ENCODE peak calls at places on chromosomes 12 and 14, in nine cellular contexts. One of them, this sample, is unnamed.
A peak's percentile ranks its signal among the peaks of the same experiment; 100 is the strongest.

GRCh38 chr14:101499080-101499479 is 62.2 kb upstream of the DIO3 start:
- DNase-seq in sigmoid colon: peak; percentile 48
- DNase-seq in A549: no peak
- DNase-seq in ovary: peak; percentile 74
- DNase-seq in transverse colon: no peak
- DNase-seq in stomach: peak; percentile 9
- DNase-seq in K562: no peak
- DNase-seq in HepG2: no peak
- DNase-seq in GM12878: no peak
- DNase-seq in this sample: no peak

GRCh38 chr12:65813983-65814382 is 10.3 kb upstream of the HMGA2 start:
- DNase-seq in sigmoid colon: no peak
- DNase-seq in A549: no peak
- DNase-seq in ovary: no peak
- DNase-seq in transverse colon: no peak
- DNase-seq in stomach: no peak
- DNase-seq in K562: no peak
- DNase-seq in HepG2: no peak
- DNase-seq in GM12878: no peak
- DNase-seq in this sample: no peak

GRCh38 chr14:56378474-56378873 is 201.1 kb upstream of the TMEM260 start:
- DNase-seq in sigmoid colon: no peak
- DNase-seq in A549: no peak
- DNase-seq in ovary: no peak
- DNase-seq in transverse colon: no peak
- DNase-seq in stomach: no peak
- DNase-seq in K562: no peak
- DNase-seq in HepG2: no peak
- DNase-seq in GM12878: no peak
- DNase-seq in this sample: no peak

GRCh38 chr12:4106617-4107016 is 166.9 kb upstream of the CCND2 start:
- DNase-seq in sigmoid colon: no peak
- DNase-seq in A549: no peak
- DNase-seq in ovary: no peak
- DNase-seq in transverse colon: no peak
- DNase-seq in stomach: no peak
- DNase-seq in K562: no peak
- DNase-seq in HepG2: no peak
- DNase-seq in GM12878: no peak
- DNase-seq in this sample: no peak

GRCh38 chr12:114769634-114770033 is 85.7 kb upstream of the TBX3 start:
- DNase-seq in sigmoid colon: no peak
- DNase-seq in A549: no peak
- DNase-seq in ovary: no peak
- DNase-seq in transverse colon: no peak
- DNase-seq in stomach: no peak
- DNase-seq in K562: no peak
- DNase-seq in HepG2: peak; percentile 34
- DNase-seq in GM12878: no peak
- DNase-seq in this sample: no peak

GRCh38 chr12:21483531-21483930 is 17.9 kb downstream of the RECQL start:
- DNase-seq in sigmoid colon: no peak
- DNase-seq in A549: no peak
- DNase-seq in ovary: no peak
- DNase-seq in transverse colon: no peak
- DNase-seq in stomach: no peak
- DNase-seq in K562: no peak
- DNase-seq in HepG2: no peak
- DNase-seq in GM12878: no peak
- DNase-seq in this sample: no peak

GRCh38 chr14:65936342-65936741 is 523.8 kb downstream of the FUT8 start:
- DNase-seq in sigmoid colon: no peak
- DNase-seq in A549: no peak
- DNase-seq in ovary: no peak
- DNase-seq in transverse colon: no peak
- DNase-seq in stomach: no peak
- DNase-seq in K562: no peak
- DNase-seq in HepG2: no peak
- DNase-seq in GM12878: no peak
- DNase-seq in this sample: no peak

GRCh38 chr12:60148109-60148508 is 552.3 kb downstream of the SLC16A7 start:
- DNase-seq in sigmoid colon: no peak
- DNase-seq in A549: no peak
- DNase-seq in ovary: no peak
- DNase-seq in transverse colon: no peak
- DNase-seq in stomach: no peak
- DNase-seq in K562: no peak
- DNase-seq in HepG2: no peak
- DNase-seq in GM12878: no peak
- DNase-seq in this sample: no peak

GRCh38 chr12:77940011-77940423 is 109.3 kb downstream of the NAV3 start:
- DNase-seq in sigmoid colon: no peak
- DNase-seq in A549: peak; percentile 29
- DNase-seq in ovary: no peak
- DNase-seq in transverse colon: no peak
- DNase-seq in stomach: no peak
- DNase-seq in K562: no peak
- DNase-seq in HepG2: no peak
- DNase-seq in GM12878: no peak
- DNase-seq in this sample: no peak

GRCh38 chr14:101535808-101536207 is 25.5 kb upstream of the DIO3 start:
- DNase-seq in sigmoid colon: no peak
- DNase-seq in A549: no peak
- DNase-seq in ovary: no peak
- DNase-seq in transverse colon: no peak
- DNase-seq in stomach: no peak
- DNase-seq in K562: no peak
- DNase-seq in HepG2: no peak
- DNase-seq in GM12878: no peak
- DNase-seq in this sample: no peak

GRCh38 chr12:111072299-111072698 is 151.9 kb upstream of the MYL2 start:
- DNase-seq in sigmoid colon: no peak
- DNase-seq in A549: no peak
- DNase-seq in ovary: no peak
- DNase-seq in transverse colon: no peak
- DNase-seq in stomach: no peak
- DNase-seq in K562: no peak
- DNase-seq in HepG2: no peak
- DNase-seq in GM12878: no peak
- DNase-seq in this sample: no peak
- H3K4me3 ChIP-seq in sigmoid colon: no peak overlapping the region
- H3K4me3 ChIP-seq in A549: no peak overlapping the region
- H3K4me3 ChIP-seq in ovary: no peak overlapping the region
- H3K4me3 ChIP-seq in transverse colon: no peak overlapping the region
- H3K4me3 ChIP-seq in stomach: no peak overlapping the region
- H3K4me3 ChIP-seq in K562: no peak overlapping the region
- H3K4me3 ChIP-seq in HepG2: no peak overlapping the region
- H3K4me3 ChIP-seq in GM12878: no peak overlapping the region
- H3K4me3 ChIP-seq in this sample: no peak overlapping the region

GRCh38 chr12:14567311-14568195 is at the start of gene PLBD1:
- DNase-seq in sigmoid colon: peak; percentile 85
- DNase-seq in A549: peak; percentile 37
- DNase-seq in ovary: peak; percentile 63
- DNase-seq in transverse colon: peak; percentile 71
- DNase-seq in stomach: peak; percentile 77
- DNase-seq in K562: peak; percentile 51
- DNase-seq in HepG2: no peak
- DNase-seq in GM12878: no peak
- DNase-seq in this sample: no peak

GRCh38 chr12:14563051-14563450 is 4.6 kb downstream of the PLBD1 start:
- DNase-seq in sigmoid colon: no peak
- DNase-seq in A549: no peak
- DNase-seq in ovary: no peak
- DNase-seq in transverse colon: no peak
- DNase-seq in stomach: peak; percentile 46
- DNase-seq in K562: no peak
- DNase-seq in HepG2: no peak
- DNase-seq in GM12878: no peak
- DNase-seq in this sample: peak; percentile 89

GRCh38 chr12:14560904-14561574 is 6.6 kb downstream of the PLBD1 start:
- DNase-seq in sigmoid colon: no peak
- DNase-seq in A549: no peak
- DNase-seq in ovary: no peak
- DNase-seq in transverse colon: no peak
- DNase-seq in stomach: no peak
- DNase-seq in K562: no peak
- DNase-seq in HepG2: no peak
- DNase-seq in GM12878: no peak
- DNase-seq in this sample: peak; percentile 39

GRCh38 chr12:14561677-14562076 is 6.0 kb downstream of the PLBD1 start:
- DNase-seq in sigmoid colon: no peak
- DNase-seq in A549: no peak
- DNase-seq in ovary: no peak
- DNase-seq in transverse colon: no peak
- DNase-seq in stomach: no peak
- DNase-seq in K562: no peak
- DNase-seq in HepG2: no peak
- DNase-seq in GM12878: no peak
- DNase-seq in this sample: peak; percentile 53

DNA sequence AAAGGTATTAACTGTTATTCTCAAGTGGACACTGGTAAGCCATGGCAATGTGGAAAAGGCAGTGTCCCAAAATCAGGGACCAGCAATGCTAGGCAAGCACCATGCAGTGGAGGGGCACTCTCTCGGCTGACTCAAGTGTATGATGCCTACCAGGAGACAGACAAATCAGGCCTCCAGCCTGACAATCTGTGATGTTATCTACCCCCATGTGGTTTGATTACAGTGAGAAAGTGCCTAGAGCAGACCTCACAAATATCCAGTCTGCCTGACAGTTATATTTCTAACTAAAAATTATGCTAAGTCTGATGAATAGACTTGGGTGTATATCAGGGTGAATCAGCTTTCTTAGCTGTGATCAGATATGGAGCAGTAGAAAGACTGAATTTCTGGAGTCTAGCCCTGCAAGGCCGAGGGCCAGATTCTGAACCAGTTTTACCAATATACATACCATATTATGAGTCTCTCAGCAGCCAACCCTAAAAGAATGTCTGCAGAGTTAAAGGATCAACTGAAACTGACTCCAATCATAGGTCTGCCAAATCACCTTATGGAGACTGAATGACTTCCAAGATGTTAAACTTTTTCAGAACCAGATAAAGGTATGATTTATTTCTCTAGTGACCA is 3.2 kb downstream of the PLBD1 start:
- DNase-seq in sigmoid colon: no peak
- DNase-seq in A549: no peak
- DNase-seq in ovary: no peak
- DNase-seq in transverse colon: no peak
- DNase-seq in stomach: no peak
- DNase-seq in K562: no peak
- DNase-seq in HepG2: no peak
- DNase-seq in GM12878: no peak
- DNase-seq in this sample: peak; percentile 34
- TF ChIP-seq EP300 in sigmoid colon: no peak
- TF ChIP-seq EP300 in A549: no peak
- TF ChIP-seq EP300 in ovary: no peak
- TF ChIP-seq EP300 in transverse colon: no peak
- TF ChIP-seq EP300 in stomach: no peak
- TF ChIP-seq EP300 in K562: no peak
- TF ChIP-seq EP300 in HepG2: no peak
- TF ChIP-seq EP300 in GM12878: no peak
- TF ChIP-seq EP300 in this sample: no peak

GRCh38 chr14:33524244-33524643 is 426.6 kb downstream of the EGLN3 start:
- DNase-seq in sigmoid colon: no peak
- DNase-seq in A549: no peak
- DNase-seq in ovary: no peak
- DNase-seq in transverse colon: no peak
- DNase-seq in stomach: no peak
- DNase-seq in K562: no peak
- DNase-seq in HepG2: no peak
- DNase-seq in GM12878: no peak
- DNase-seq in this sample: no peak

GRCh38 chr14:33529773-33530172 is 421.1 kb downstream of the EGLN3 start:
- DNase-seq in sigmoid colon: no peak
- DNase-seq in A549: no peak
- DNase-seq in ovary: no peak
- DNase-seq in transverse colon: no peak
- DNase-seq in stomach: no peak
- DNase-seq in K562: no peak
- DNase-seq in HepG2: no peak
- DNase-seq in GM12878: no peak
- DNase-seq in this sample: no peak

GRCh38 chr14:33528655-33529054 is 422.2 kb downstream of the EGLN3 start:
- DNase-seq in sigmoid colon: no peak
- DNase-seq in A549: no peak
- DNase-seq in ovary: no peak
- DNase-seq in transverse colon: no peak
- DNase-seq in stomach: no peak
- DNase-seq in K562: no peak
- DNase-seq in HepG2: no peak
- DNase-seq in GM12878: no peak
- DNase-seq in this sample: no peak

GRCh38 chr14:33527023-33527634 is 423.7 kb downstream of the EGLN3 start:
- DNase-seq in sigmoid colon: no peak
- DNase-seq in A549: no peak
- DNase-seq in ovary: no peak
- DNase-seq in transverse colon: no peak
- DNase-seq in stomach: no peak
- DNase-seq in K562: no peak
- DNase-seq in HepG2: no peak
- DNase-seq in GM12878: no peak
- DNase-seq in this sample: no peak

DNA sequence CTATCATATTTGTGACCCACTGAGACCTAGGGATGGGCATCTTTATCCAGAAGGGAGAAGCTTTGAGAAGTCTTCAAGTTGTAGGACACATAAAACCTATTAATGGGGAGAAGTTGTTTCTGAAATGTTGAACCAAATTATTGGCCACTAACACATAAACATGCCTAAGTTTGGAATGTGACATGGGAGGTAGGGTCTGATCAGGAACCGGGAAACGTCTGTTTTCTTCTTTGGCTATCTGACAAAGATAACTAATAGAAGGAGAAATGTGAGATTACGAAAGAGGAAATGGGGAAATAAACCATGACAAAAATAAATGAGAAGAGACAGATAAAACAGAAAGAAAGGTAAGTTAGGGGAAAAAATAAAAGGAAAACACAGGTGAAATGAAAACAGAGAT is 425.2 kb downstream of the EGLN3 start:
- DNase-seq in sigmoid colon: no peak
- DNase-seq in A549: no peak
- DNase-seq in ovary: no peak
- DNase-seq in transverse colon: no peak
- DNase-seq in stomach: no peak
- DNase-seq in K562: no peak
- DNase-seq in HepG2: no peak
- DNase-seq in GM12878: no peak
- DNase-seq in this sample: no peak
- H3K4me3 ChIP-seq in sigmoid colon: no peak overlapping the region
- H3K4me3 ChIP-seq in A549: no peak overlapping the region
- H3K4me3 ChIP-seq in ovary: no peak overlapping the region
- H3K4me3 ChIP-seq in transverse colon: no peak overlapping the region
- H3K4me3 ChIP-seq in stomach: no peak overlapping the region
- H3K4me3 ChIP-seq in K562: no peak overlapping the region
- H3K4me3 ChIP-seq in HepG2: no peak overlapping the region
- H3K4me3 ChIP-seq in GM12878: no peak overlapping the region
- H3K4me3 ChIP-seq in this sample: no peak overlapping the region

DNA sequence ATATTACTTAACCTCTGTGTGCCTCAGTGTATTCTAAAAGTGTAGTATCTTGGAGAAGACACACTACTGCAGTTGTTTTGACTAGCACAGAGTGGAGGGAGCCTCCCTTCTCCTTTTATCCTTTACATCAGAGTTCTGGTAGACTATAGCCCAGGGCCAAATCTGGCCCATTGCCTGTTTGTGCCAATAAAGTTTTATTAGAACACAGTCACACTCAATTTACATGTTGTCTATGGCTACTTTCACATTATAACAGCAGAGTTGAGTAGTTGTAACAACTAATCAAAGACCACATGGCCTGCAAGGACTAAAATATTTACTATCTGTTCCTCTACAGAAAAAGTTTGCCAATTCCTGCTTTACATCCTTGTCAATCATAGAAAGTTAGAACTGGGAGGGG is 27.7 kb upstream of the IGF1 start:
- DNase-seq in sigmoid colon: no peak
- DNase-seq in A549: no peak
- DNase-seq in ovary: no peak
- DNase-seq in transverse colon: no peak
- DNase-seq in stomach: no peak
- DNase-seq in K562: no peak
- DNase-seq in HepG2: no peak
- DNase-seq in GM12878: no peak
- DNase-seq in this sample: no peak
- TF ChIP-seq EP300 in sigmoid colon: no peak
- TF ChIP-seq EP300 in A549: no peak
- TF ChIP-seq EP300 in ovary: no peak
- TF ChIP-seq EP300 in transverse colon: no peak
- TF ChIP-seq EP300 in stomach: no peak
- TF ChIP-seq EP300 in K562: no peak
- TF ChIP-seq EP300 in HepG2: no peak
- TF ChIP-seq EP300 in GM12878: no peak
- TF ChIP-seq EP300 in this sample: no peak

This sample was measured in esophagus muscularis mucosa.